ENCODE peak calls at places on chromosomes 3 and 15, in seven cellular contexts. T is uterus; V is neural progenitor cell; L is central memory CD4-positive, alpha-beta T cell; D is endodermal cell; F is T-helper 2 cell; N is T-helper 17 cell. U is an unnamed sample.
A peak's percentile ranks its signal among the peaks of the same experiment; 100 is the strongest.

GRCh38 chr3:185422677-185423076 is 59.7 kb downstream of the MAP3K13 start:
- DNase-seq in D (no peak), F (no peak), V (no peak), L (no peak), T (no peak), N (no peak), U (no peak)

GRCh38 chr15:92883643-92884458 is 16.3 kb upstream of the CHD2 start:
- DNase-seq in F (peak; percentile 55), N (no peak), V (no peak), T (no peak), D (no peak), L (peak; percentile 79), U (no peak)

GRCh38 chr15:62475595-62475994 is 310.5 kb upstream of the C2CD4B start:
- DNase-seq in V (no peak), L (no peak), N (no peak), F (no peak), T (no peak), D (no peak), U (no peak)

GRCh38 chr3:192916455-192917257 is 1.0 kb downstream of the MB21D2 start:
- DNase-seq in T (peak; percentile 61), L (peak; percentile 37), N (no peak), F (no peak), V (peak; percentile 74), D (peak; percentile 88), U (peak; percentile 41)

GRCh38 chr3:127775398-127776109 is 46.8 kb downstream of the MGLL start:
- DNase-seq in L (no peak), N (no peak), T (peak; percentile 49), D (peak; percentile 59), V (no peak), F (no peak), U (no peak)

GRCh38 chr3:182618981-182619591 is 174.2 kb upstream of the ATP11B start:
- DNase-seq in L (no peak), F (no peak), N (no peak), T (no peak), V (no peak), D (no peak), U (no peak)

GRCh38 chr3:22734756-22735155 is 468.4 kb upstream of the UBE2E2 start:
- DNase-seq in T (no peak), V (no peak), L (no peak), N (no peak), D (no peak), F (no peak), U (no peak)

GRCh38 chr3:131174752-131175151 is 148.1 kb downstream of the NEK11 start:
- DNase-seq in L (peak; percentile 1), V (no peak), T (no peak), D (no peak), N (no peak), F (peak; percentile 7), U (no peak)

GRCh38 chr3:59425942-59426341 is 376.1 kb upstream of the CFAP20DC start:
- DNase-seq in D (no peak), L (peak; percentile 56), F (peak; percentile 37), V (no peak), N (peak; percentile 29), T (no peak), U (no peak)

GRCh38 chr15:48627260-48627969 is 18.1 kb downstream of the FBN1 start:
- DNase-seq in L (no peak), D (no peak), T (no peak), F (no peak), V (peak; percentile 59), N (no peak), U (no peak)

GRCh38 chr3:135581806-135582205 is 383.7 kb upstream of the PPP2R3A start:
- DNase-seq in N (no peak), F (no peak), V (no peak), D (no peak), L (no peak), T (no peak), U (no peak)

GRCh38 chr3:130548356-130548755 is 31.4 kb downstream of the COL6A6 start:
- DNase-seq in L (no peak), V (no peak), T (no peak), F (no peak), D (no peak), N (no peak), U (no peak)

GRCh38 chr3:53156368-53156834 is 4.6 kb upstream of the PRKCD start:
- DNase-seq in F (no peak), N (no peak), V (peak; percentile 41), T (no peak), L (no peak), D (peak; percentile 60), U (no peak)

GRCh38 chr15:48334260-48334659 is 3.0 kb downstream of the DUT start:
- DNase-seq in N (no peak), F (no peak), L (no peak), T (no peak), D (no peak), V (no peak), U (no peak)

GRCh38 chr3:37995652-37996641 is 5.4 kb downstream of the VILL start:
- DNase-seq in D (peak; percentile 40), F (no peak), V (no peak), N (no peak), L (peak; percentile 34), T (no peak), U (no peak)

GRCh38 chr3:61530355-61530754 is 31.0 kb upstream of the PTPRG start:
- DNase-seq in T (no peak), F (no peak), N (no peak), V (peak; percentile 76), D (peak; percentile 70), L (no peak), U (peak; percentile 38)

GRCh38 chr3:45180051-45180450 is 33.9 kb upstream of the CDCP1 start:
- DNase-seq in V (no peak), N (no peak), T (no peak), L (no peak), D (no peak), F (no peak), U (no peak)

GRCh38 chr3:52091566-52092290 is 35.4 kb upstream of the DUSP7 start:
- DNase-seq in L (no peak), F (no peak), V (no peak), N (no peak), D (no peak), T (no peak), U (no peak)

GRCh38 chr3:106161236-106161635 is 292.4 kb upstream of the CBLB start:
- DNase-seq in F (no peak), N (no peak), V (no peak), D (no peak), L (no peak), T (no peak), U (no peak)